ENCODE peak calls at places on chromosomes 5 and 9, in five cellular contexts. One of them, this sample, is unnamed.

GRCh38 chr9:72576087-72576486 is 54.7 kb downstream of the TMC1 start:
- DNase-seq in Right ventricle myocardium superior: no peak
- DNase-seq in GM20000: no peak
- DNase-seq in WTC11: no peak
- DNase-seq in glutamatergic neuron: no peak
- DNase-seq in this sample: no peak

GRCh38 chr9:121645003-121645402 is 6.4 kb upstream of the DAB2IP start:
- DNase-seq in Right ventricle myocardium superior: no peak
- DNase-seq in WTC11: no peak
- DNase-seq in glutamatergic neuron: peak; percentile 39
- DNase-seq in GM20000: no peak
- DNase-seq in this sample: no peak

GRCh38 chr5:169801324-169801777 is 164.3 kb downstream of the DOCK2 start:
- DNase-seq in glutamatergic neuron: no peak
- DNase-seq in GM20000: no peak
- DNase-seq in WTC11: no peak
- DNase-seq in Right ventricle myocardium superior: no peak
- DNase-seq in this sample: no peak

GRCh38 chr9:96230002-96230401 is 72.0 kb downstream of the HSD17B3 start:
- DNase-seq in glutamatergic neuron: no peak
- DNase-seq in Right ventricle myocardium superior: no peak
- DNase-seq in GM20000: no peak
- DNase-seq in WTC11: no peak
- DNase-seq in this sample: no peak

GRCh38 chr9:4550777-4551476 is 60.7 kb downstream of the SLC1A1 start:
- DNase-seq in glutamatergic neuron: no peak
- DNase-seq in GM20000: no peak
- DNase-seq in Right ventricle myocardium superior: no peak
- DNase-seq in WTC11: no peak
- DNase-seq in this sample: no peak

GRCh38 chr5:32436553-32437262 is 7.8 kb downstream of the ZFR start:
- DNase-seq in glutamatergic neuron: no peak
- DNase-seq in Right ventricle myocardium superior: no peak
- DNase-seq in WTC11: no peak
- DNase-seq in GM20000: no peak
- DNase-seq in this sample: no peak

GRCh38 chr5:150503386-150503785 is 4.5 kb upstream of the NDST1 start:
- DNase-seq in GM20000: no peak
- DNase-seq in WTC11: no peak
- DNase-seq in glutamatergic neuron: no peak
- DNase-seq in Right ventricle myocardium superior: no peak
- DNase-seq in this sample: no peak

GRCh38 chr5:14185336-14186131 is 42.4 kb downstream of the TRIO start:
- DNase-seq in Right ventricle myocardium superior: no peak
- DNase-seq in WTC11: no peak
- DNase-seq in GM20000: no peak
- DNase-seq in glutamatergic neuron: peak; percentile 29
- DNase-seq in this sample: no peak

GRCh38 chr9:20478780-20479179 is 143.5 kb downstream of the MLLT3 start:
- DNase-seq in WTC11: no peak
- DNase-seq in GM20000: no peak
- DNase-seq in Right ventricle myocardium superior: no peak
- DNase-seq in glutamatergic neuron: no peak
- DNase-seq in this sample: no peak

GRCh38 chr5:1278656-1279442 is 16.0 kb downstream of the TERT start:
- DNase-seq in Right ventricle myocardium superior: peak; percentile 32
- DNase-seq in GM20000: no peak
- DNase-seq in glutamatergic neuron: no peak
- DNase-seq in WTC11: no peak
- DNase-seq in this sample: no peak